ENCODE peak calls at places on chromosomes 7 and 10, in eight cellular contexts. D, U, Q, S, Z, F, O and B are unnamed samples.

GRCh38 chr10:99484626-99485581 is 47.8 kb upstream of the NKX2-3 start:
- DNase-seq in D (no peak), U (no peak), Q (no peak), S (peak), Z (no peak), F (no peak), O (no peak), B (peak)

GRCh38 chr10:24174014-24174413 is 34.9 kb upstream of the KIAA1217 start:
- DNase-seq in D (no peak), U (no peak), Q (no peak), S (no peak), Z (no peak), F (no peak), O (no peak), B (no peak)

GRCh38 chr7:96287168-96287567 is 34.7 kb downstream of the SLC25A13 start:
- DNase-seq in D (no peak), U (no peak), Q (no peak), S (no peak), Z (no peak), F (no peak), O (no peak), B (no peak)

GRCh38 chr10:110530131-110530831 is 32.6 kb downstream of the DUSP5 start:
- DNase-seq in D (peak), U (peak), Q (peak), S (peak), Z (peak), F (no peak), O (peak), B (peak)

GRCh38 chr10:83458611-83459010 is 680.7 kb upstream of the GHITM start:
- DNase-seq in D (no peak), U (no peak), Q (no peak), S (no peak), Z (no peak), F (no peak), O (no peak), B (no peak)

GRCh38 chr10:5346881-5347280 is 17.9 kb upstream of the UCN3 start:
- DNase-seq in D (no peak), U (no peak), Q (no peak), S (no peak), Z (no peak), F (no peak), O (no peak), B (no peak)

GRCh38 chr7:51430480-51431086 is 114.0 kb upstream of the COBL start:
- DNase-seq in D (no peak), U (peak), Q (no peak), S (peak), Z (peak), F (no peak), O (peak), B (peak)

GRCh38 chr10:79313911-79314439 is 33.3 kb upstream of the PPIF start:
- DNase-seq in D (no peak), U (no peak), Q (peak), S (no peak), Z (no peak), F (no peak), O (no peak), B (no peak)

GRCh38 chr7:157507987-157508386 is 171.2 kb downstream of the DNAJB6 start:
- DNase-seq in D (no peak), U (no peak), Q (no peak), S (no peak), Z (no peak), F (no peak), O (no peak), B (no peak)

GRCh38 chr10:119595715-119596515 is 849 bp downstream of the TIAL1 start:
- DNase-seq in D (no peak), U (peak), Q (peak), S (peak), Z (no peak), F (peak), O (peak), B (peak)

GRCh38 chr7:1357601-1358271 is 101.5 kb downstream of the MICALL2 start:
- DNase-seq in D (no peak), U (no peak), Q (peak), S (no peak), Z (no peak), F (no peak), O (no peak), B (no peak)

GRCh38 chr10:109214916-109215740 is 708.2 kb downstream of the XPNPEP1 start:
- DNase-seq in D (no peak), U (no peak), Q (no peak), S (no peak), Z (no peak), F (no peak), O (no peak), B (no peak)

GRCh38 chr7:123679614-123680013 is 23.9 kb downstream of the LMOD2 start:
- DNase-seq in D (no peak), U (no peak), Q (no peak), S (no peak), Z (no peak), F (no peak), O (no peak), B (no peak)

GRCh38 chr7:131498237-131498885 is 58.1 kb downstream of the PODXL start:
- DNase-seq in D (no peak), U (peak), Q (no peak), S (no peak), Z (no peak), F (no peak), O (no peak), B (no peak)

GRCh38 chr10:74328388-74328787 is 177.4 kb downstream of the ADK start:
- DNase-seq in D (no peak), U (no peak), Q (no peak), S (no peak), Z (no peak), F (no peak), O (no peak), B (no peak)

GRCh38 chr10:34200355-34200901 is 614.7 kb downstream of the PARD3 start:
- DNase-seq in D (no peak), U (no peak), Q (no peak), S (no peak), Z (no peak), F (no peak), O (no peak), B (no peak)

GRCh38 chr7:119964065-119964464 is 308.9 kb upstream of the KCND2 start:
- DNase-seq in D (no peak), U (no peak), Q (no peak), S (no peak), Z (no peak), F (no peak), O (no peak), B (no peak)

GRCh38 chr10:126904807-126905686 is at the start of gene DOCK1:
- DNase-seq in D (peak), U (peak), Q (peak), S (peak), Z (peak), F (peak), O (peak), B (peak)

GRCh38 chr10:71933651-71934050 is 30.5 kb upstream of the CHST3 start:
- DNase-seq in D (no peak), U (no peak), Q (no peak), S (no peak), Z (no peak), F (no peak), O (no peak), B (no peak)

GRCh38 chr10:101611506-101611905 is 23.4 kb downstream of the DPCD start:
- DNase-seq in D (no peak), U (no peak), Q (no peak), S (no peak), Z (no peak), F (no peak), O (no peak), B (no peak)

GRCh38 chr10:11016959-11017574 is 605 bp upstream of the CELF2 start:
- DNase-seq in D (no peak), U (no peak), Q (no peak), S (no peak), Z (no peak), F (no peak), O (no peak), B (no peak)

GRCh38 chr10:9036711-9037204 is 982.3 kb downstream of the GATA3 start:
- DNase-seq in D (no peak), U (no peak), Q (no peak), S (no peak), Z (no peak), F (no peak), O (no peak), B (no peak)

GRCh38 chr7:2529161-2530075 is 9.8 kb downstream of the LFNG start:
- DNase-seq in D (peak), U (peak), Q (peak), S (no peak), Z (peak), F (no peak), O (no peak), B (no peak)

GRCh38 chr7:32892521-32893224 is 1.1 kb upstream of the KBTBD2 start:
- DNase-seq in D (no peak), U (peak), Q (peak), S (peak), Z (peak), F (no peak), O (peak), B (peak)

GRCh38 chr10:102660891-102661613 is 16.8 kb downstream of the TRIM8 start:
- DNase-seq in D (no peak), U (peak), Q (no peak), S (no peak), Z (peak), F (peak), O (peak), B (no peak)

GRCh38 chr7:28688651-28689050 is 269.5 kb downstream of the TRIL start:
- DNase-seq in D (no peak), U (peak), Q (no peak), S (no peak), Z (no peak), F (no peak), O (no peak), B (no peak)

GRCh38 chr7:65477326-65477725 is 103.7 kb downstream of the ZNF92 start:
- DNase-seq in D (no peak), U (no peak), Q (no peak), S (peak), Z (no peak), F (no peak), O (peak), B (peak)

GRCh38 chr7:112150823-112151641 is 55.2 kb downstream of the DOCK4 start:
- DNase-seq in D (no peak), U (no peak), Q (no peak), S (no peak), Z (no peak), F (no peak), O (no peak), B (no peak)

GRCh38 chr7:38561166-38561565 is 70.0 kb downstream of the AMPH start:
- DNase-seq in D (no peak), U (no peak), Q (no peak), S (no peak), Z (no peak), F (no peak), O (no peak), B (no peak)

GRCh38 chr10:126663328-126663727 is 7.2 kb downstream of the C10orf90 start:
- DNase-seq in D (peak), U (peak), Q (no peak), S (no peak), Z (no peak), F (no peak), O (no peak), B (no peak)

DNA sequence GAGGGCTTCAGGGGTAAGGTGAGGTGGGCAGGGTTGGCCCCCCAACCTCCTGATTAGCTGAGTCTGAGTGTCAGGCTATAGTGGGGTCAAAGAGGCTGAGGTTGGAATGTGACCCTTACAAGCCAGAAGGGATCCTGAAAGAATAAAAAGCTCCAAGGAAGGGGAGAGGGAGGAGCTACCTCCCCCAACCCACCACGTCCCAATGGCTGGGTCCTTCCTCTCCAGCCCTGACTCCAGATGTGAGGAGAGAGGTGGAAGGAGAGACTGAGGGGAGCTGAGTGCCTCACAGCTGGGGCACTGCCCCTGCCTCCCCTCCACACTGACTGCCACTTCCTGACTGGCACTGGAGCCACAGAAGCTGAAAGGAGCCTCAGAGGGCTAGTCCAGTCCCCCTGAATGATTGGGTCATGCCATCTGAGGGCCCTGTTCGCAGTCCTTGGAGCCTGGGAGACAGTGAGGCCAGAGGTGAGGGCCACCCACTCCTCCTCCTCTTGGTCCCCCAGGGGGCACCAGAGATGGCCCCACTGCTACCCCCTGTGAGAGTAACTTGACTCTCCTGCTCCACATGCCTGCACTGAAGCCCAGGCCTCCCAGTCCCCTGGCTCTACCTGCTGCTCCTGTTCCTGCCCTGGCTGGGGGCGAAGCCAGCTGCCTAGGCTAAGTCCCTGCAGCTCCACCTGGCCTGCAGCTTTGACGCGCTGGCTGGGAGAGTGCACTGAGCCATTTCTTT is 20.5 kb downstream of the IMPDH1 start:
- DNase-seq in D (no peak), U (no peak), Q (no peak), S (no peak), Z (no peak), F (no peak), O (no peak), B (no peak)
- TF ChIP-seq CTCF in D (no peak), U (no peak), Q (no peak), S (no peak), Z (no peak), F (no peak), O (no peak), B (no peak)

GRCh38 chr7:142088022-142088714 is 23.4 kb upstream of the MGAM2 start:
- DNase-seq in D (no peak), U (peak), Q (peak), S (no peak), Z (peak), F (no peak), O (no peak), B (no peak)

GRCh38 chr7:142083605-142084004 is 27.9 kb upstream of the MGAM2 start:
- DNase-seq in D (no peak), U (no peak), Q (no peak), S (no peak), Z (no peak), F (no peak), O (no peak), B (no peak)

GRCh38 chr7:142091957-142092356 is 19.6 kb upstream of the MGAM2 start:
- DNase-seq in D (no peak), U (no peak), Q (no peak), S (no peak), Z (no peak), F (no peak), O (no peak), B (no peak)

GRCh38 chr7:142085428-142085827 is 26.1 kb upstream of the MGAM2 start:
- DNase-seq in D (no peak), U (no peak), Q (no peak), S (no peak), Z (no peak), F (no peak), O (no peak), B (no peak)

DNA sequence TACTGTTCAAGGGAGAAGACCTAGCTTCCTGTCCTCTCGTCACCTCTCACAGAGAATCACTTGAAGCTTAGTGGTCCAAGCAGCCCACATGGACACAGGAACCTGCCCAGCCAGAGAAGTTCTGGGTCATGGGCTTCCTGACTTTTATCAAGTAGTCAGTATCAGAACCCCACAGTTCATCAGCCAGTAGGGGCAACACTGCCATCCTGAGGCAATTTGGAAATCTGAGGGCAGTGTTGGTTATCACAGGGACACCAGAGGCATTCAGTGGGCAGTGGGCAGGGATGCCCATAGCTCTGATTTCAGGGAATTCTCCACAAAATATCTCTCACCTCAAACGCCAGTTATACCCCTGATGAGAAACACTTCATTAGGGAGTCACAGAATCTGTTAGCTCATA is 22.5 kb upstream of the MGAM2 start:
- DNase-seq in D (no peak), U (no peak), Q (no peak), S (no peak), Z (no peak), F (no peak), O (no peak), B (no peak)
- TF ChIP-seq CTCF in D (no peak), U (no peak), Q (peak), S (no peak), Z (no peak), F (no peak), O (no peak), B (no peak)

GRCh38 chr10:63506554-63506953 is 14.6 kb upstream of the REEP3 start:
- DNase-seq in D (no peak), U (no peak), Q (no peak), S (no peak), Z (no peak), F (no peak), O (no peak), B (no peak)

GRCh38 chr10:63503395-63503794 is 17.8 kb upstream of the REEP3 start:
- DNase-seq in D (no peak), U (peak), Q (no peak), S (no peak), Z (no peak), F (no peak), O (no peak), B (no peak)

GRCh38 chr10:63502832-63503231 is 18.4 kb upstream of the REEP3 start:
- DNase-seq in D (no peak), U (no peak), Q (no peak), S (no peak), Z (no peak), F (no peak), O (no peak), B (no peak)

GRCh38 chr10:63504145-63504881 is 16.9 kb upstream of the REEP3 start:
- DNase-seq in D (no peak), U (no peak), Q (no peak), S (no peak), Z (no peak), F (no peak), O (no peak), B (no peak)

GRCh38 chr10:63505562-63505961 is 15.6 kb upstream of the REEP3 start:
- DNase-seq in D (no peak), U (no peak), Q (no peak), S (no peak), Z (no peak), F (no peak), O (no peak), B (no peak)
- TF ChIP-seq CTCF in D (no peak), U (no peak), Q (no peak), S (no peak), Z (no peak), F (no peak), O (no peak), B (no peak)

GRCh38 chr7:149500201-149500600 is 2.6 kb upstream of the ZNF746 start:
- DNase-seq in D (no peak), U (no peak), Q (no peak), S (no peak), Z (no peak), F (no peak), O (no peak), B (no peak)

GRCh38 chr7:149494738-149495368 is 2.8 kb downstream of the ZNF746 start:
- DNase-seq in D (no peak), U (peak), Q (no peak), S (no peak), Z (no peak), F (peak), O (no peak), B (no peak)

GRCh38 chr7:149495785-149496641 is 1.6 kb downstream of the ZNF746 start:
- DNase-seq in D (peak), U (peak), Q (peak), S (no peak), Z (no peak), F (peak), O (no peak), B (no peak)

GRCh38 chr7:149496642-149497391 is 792 bp downstream of the ZNF746 start:
- DNase-seq in D (no peak), U (peak), Q (peak), S (peak), Z (peak), F (no peak), O (no peak), B (peak)

DNA sequence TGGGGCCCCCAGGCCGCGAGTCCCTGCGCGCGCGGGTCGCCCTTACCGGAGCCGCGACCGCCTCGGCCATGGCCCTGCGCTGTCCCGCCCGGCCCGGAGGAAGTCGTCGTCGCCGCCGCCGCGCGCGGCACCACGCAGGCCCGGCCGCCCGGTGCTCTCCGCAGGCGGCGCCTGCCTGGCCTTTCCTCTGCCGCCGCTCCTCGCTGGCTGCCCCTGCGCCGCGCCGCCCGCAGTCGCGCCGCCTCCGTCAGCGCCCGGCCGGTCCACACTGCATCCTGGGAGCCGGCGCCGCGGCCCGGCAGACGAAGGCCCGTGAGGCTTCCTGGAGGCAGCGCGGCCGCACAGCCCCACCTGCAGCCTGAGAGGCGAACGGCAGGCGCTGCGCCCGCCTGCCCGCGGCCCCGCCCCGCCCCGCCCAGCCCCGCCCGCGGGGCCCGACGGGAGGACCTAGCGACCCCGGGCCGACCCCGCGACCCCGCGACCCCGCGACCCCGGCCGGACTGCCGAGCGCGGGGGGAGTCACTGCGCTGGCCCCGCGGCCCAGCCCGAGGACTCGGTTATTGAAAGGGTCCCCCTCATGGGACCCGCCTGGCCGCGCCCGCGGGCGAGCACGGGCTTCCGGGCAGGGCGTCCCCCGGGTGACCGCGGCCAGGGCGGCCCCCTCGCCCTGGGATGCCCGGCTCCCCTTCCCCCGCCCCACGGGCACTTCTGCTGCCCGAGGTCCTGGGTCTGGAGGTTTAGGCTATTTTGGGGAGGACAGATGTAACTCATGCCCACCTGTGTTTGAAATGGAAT is at the start of gene ZNF746:
- DNase-seq in D (peak), U (peak), Q (peak), S (peak), Z (peak), F (peak), O (peak), B (peak)
- TF ChIP-seq CTCF in D (peak), U (peak), Q (peak), S (no peak), Z (peak), F (peak), O (peak), B (peak)

GRCh38 chr7:55065511-55066229 is 46.9 kb downstream of the EGFR start:
- DNase-seq in D (no peak), U (peak), Q (no peak), S (no peak), Z (no peak), F (peak), O (no peak), B (no peak)
- TF ChIP-seq CTCF in D (no peak), U (peak), Q (no peak), S (no peak), Z (no peak), F (peak), O (peak), B (no peak)

GRCh38 chr10:63837043-63837442 is 315.8 kb downstream of the REEP3 start:
- DNase-seq in D (no peak), U (no peak), Q (no peak), S (no peak), Z (no peak), F (no peak), O (no peak), B (no peak)

GRCh38 chr10:63843107-63843506 is 321.9 kb downstream of the REEP3 start:
- DNase-seq in D (no peak), U (no peak), Q (no peak), S (no peak), Z (no peak), F (no peak), O (no peak), B (no peak)

GRCh38 chr10:63841761-63842160 is 320.6 kb downstream of the REEP3 start:
- DNase-seq in D (no peak), U (no peak), Q (no peak), S (no peak), Z (no peak), F (no peak), O (no peak), B (no peak)
- TF ChIP-seq CTCF in D (no peak), U (no peak), Q (no peak), S (no peak), Z (no peak), F (no peak), O (no peak), B (no peak)